ENCODE peak calls at places on chromosomes 7 and 10, in ten cellular contexts. W is sigmoid colon, F is right lobe of liver, L is H1, I is K562, A is transverse colon, R is adrenal gland, X is IMR-90, C is HCT116, M is gastrocnemius medialis. E is an unnamed sample. For H3K4me1, the result is how much of the 10 kb centered on the place peaks cover.

GRCh38 chr7:50739744-50740455 is 42.8 kb downstream of the GRB10 start:
- DNase-seq in W (no peak), F (no peak), L (no peak), I (no peak), A (no peak), R (no peak), X (no peak), C (no peak), M (no peak), E (no peak)

GRCh38 chr7:94439893-94440381 is 45.2 kb downstream of the COL1A2 start:
- DNase-seq in W (no peak), F (no peak), L (no peak), I (no peak), A (no peak), R (no peak), X (peak), C (no peak), M (no peak), E (no peak)

GRCh38 chr7:139703468-139704307 is 74.1 kb downstream of the HIPK2 start:
- DNase-seq in W (no peak), F (no peak), L (no peak), I (no peak), A (peak), R (no peak), X (no peak), C (no peak), M (no peak), E (no peak)

GRCh38 chr10:85767936-85768335 is 598.7 kb downstream of the GRID1 start:
- DNase-seq in W (no peak), F (no peak), L (no peak), I (no peak), A (no peak), R (no peak), X (no peak), C (no peak), M (no peak), E (no peak)

GRCh38 chr10:71780161-71780560 is 6.8 kb upstream of the VSIR start:
- DNase-seq in W (no peak), F (no peak), L (no peak), I (no peak), A (no peak), R (no peak), X (no peak), C (no peak), M (no peak), E (no peak)

GRCh38 chr7:34756025-34756437 is 98.0 kb downstream of the NPSR1 start:
- DNase-seq in W (no peak), F (no peak), L (no peak), I (no peak), A (no peak), R (no peak), X (no peak), C (no peak), M (no peak), E (no peak)

GRCh38 chr7:7803597-7804229 is 85.3 kb upstream of the RPA3 start:
- DNase-seq in W (no peak), F (no peak), L (no peak), I (no peak), A (no peak), R (no peak), X (no peak), C (no peak), M (no peak), E (no peak)

GRCh38 chr7:23713285-23714235 is 3.5 kb downstream of the STK31 start:
- DNase-seq in W (no peak), F (no peak), L (no peak), I (no peak), A (no peak), R (no peak), X (peak), C (no peak), M (no peak), E (no peak)

GRCh38 chr7:16804674-16805439 is at the start of gene AGR2:
- DNase-seq in W (no peak), F (no peak), L (no peak), I (no peak), A (peak), R (no peak), X (peak), C (no peak), M (no peak), E (no peak)

GRCh38 chr10:129949411-129950335 is 14.4 kb downstream of the EBF3 start:
- DNase-seq in W (peak), F (no peak), L (no peak), I (no peak), A (no peak), R (peak), X (peak), C (no peak), M (peak), E (peak)

GRCh38 chr7:159030490-159031134 is 114.1 kb downstream of the VIPR2 start:
- DNase-seq in W (peak), F (peak), L (peak), I (peak), A (peak), R (peak), X (no peak), C (peak), M (peak), E (peak)

GRCh38 chr7:128728608-128729007 is 10.6 kb upstream of the CALU start:
- DNase-seq in W (no peak), F (no peak), L (no peak), I (no peak), A (no peak), R (no peak), X (peak), C (no peak), M (no peak), E (no peak)

GRCh38 chr7:96052860-96053452 is 268.9 kb downstream of the SLC25A13 start:
- DNase-seq in W (no peak), F (no peak), L (no peak), I (no peak), A (no peak), R (no peak), X (no peak), C (no peak), M (no peak), E (no peak)

GRCh38 chr10:8502611-8503010 is 448.1 kb downstream of the GATA3 start:
- DNase-seq in W (no peak), F (no peak), L (no peak), I (no peak), A (no peak), R (no peak), X (no peak), C (no peak), M (no peak), E (no peak)

GRCh38 chr10:22253578-22253882 is 35.7 kb upstream of the EBLN1 start:
- DNase-seq in W (no peak), F (no peak), L (no peak), I (no peak), A (peak), R (peak), X (no peak), C (no peak), M (peak), E (peak)

GRCh38 chr10:125005312-125006187 is 63.6 kb downstream of the ZRANB1 start:
- DNase-seq in W (peak), F (no peak), L (no peak), I (no peak), A (peak), R (peak), X (no peak), C (no peak), M (no peak), E (peak)

GRCh38 chr10:46016811-46017210 is 13.6 kb downstream of the NCOA4 start:
- DNase-seq in W (no peak), F (no peak), L (no peak), I (no peak), A (no peak), R (no peak), X (no peak), C (no peak), M (no peak), E (no peak)

GRCh38 chr7:86558680-86559079 is 85.0 kb upstream of the GRM3 start:
- DNase-seq in W (no peak), F (no peak), L (no peak), I (no peak), A (no peak), R (no peak), X (no peak), C (peak), M (no peak), E (no peak)

GRCh38 chr7:15326044-15326644 is 235.7 kb downstream of the AGMO start:
- DNase-seq in W (no peak), F (no peak), L (no peak), I (no peak), A (no peak), R (no peak), X (peak), C (peak), M (no peak), E (no peak)

GRCh38 chr10:131947631-131948347 is 33.9 kb downstream of the BNIP3 start:
- DNase-seq in W (no peak), F (no peak), L (no peak), I (no peak), A (no peak), R (peak), X (peak), C (no peak), M (no peak), E (no peak)

GRCh38 chr7:120819861-120820260 is 38.1 kb downstream of the TSPAN12 start:
- DNase-seq in W (no peak), F (no peak), L (no peak), I (no peak), A (no peak), R (no peak), X (no peak), C (no peak), M (no peak), E (no peak)

GRCh38 chr10:80167471-80167870 is 34.9 kb downstream of the PLAC9 start:
- DNase-seq in W (peak), F (no peak), L (no peak), I (no peak), A (no peak), R (no peak), X (no peak), C (no peak), M (no peak), E (no peak)

GRCh38 chr7:37234928-37235327 is 213.7 kb downstream of the ELMO1 start:
- DNase-seq in W (no peak), F (no peak), L (no peak), I (no peak), A (no peak), R (no peak), X (no peak), C (peak), M (no peak), E (no peak)

GRCh38 chr10:102230264-102230860 is 4.3 kb downstream of the ELOVL3 start:
- DNase-seq in W (no peak), F (peak), L (peak), I (peak), A (peak), R (peak), X (peak), C (peak), M (peak), E (peak)

GRCh38 chr7:116028808-116029207 is 1.8 kb downstream of the TFEC start:
- DNase-seq in W (no peak), F (no peak), L (no peak), I (no peak), A (no peak), R (no peak), X (no peak), C (no peak), M (no peak), E (no peak)

GRCh38 chr7:30771859-30772429 is 727 bp downstream of the MINDY4 start:
- DNase-seq in W (no peak), F (no peak), L (no peak), I (peak), A (no peak), R (no peak), X (no peak), C (no peak), M (no peak), E (no peak)

GRCh38 chr7:129769866-129770808 is 158.6 kb downstream of the NRF1 start:
- DNase-seq in W (no peak), F (no peak), L (no peak), I (no peak), A (no peak), R (no peak), X (no peak), C (no peak), M (no peak), E (no peak)

GRCh38 chr7:93015193-93016084 is 102.3 kb downstream of the SAMD9 start:
- DNase-seq in W (no peak), F (no peak), L (no peak), I (no peak), A (no peak), R (no peak), X (peak), C (no peak), M (no peak), E (no peak)

GRCh38 chr10:73948947-73949633 is 38.2 kb downstream of the PLAU start:
- DNase-seq in W (peak), F (no peak), L (no peak), I (no peak), A (no peak), R (no peak), X (no peak), C (no peak), M (no peak), E (no peak)

GRCh38 chr7:135970682-135971365 is 6.3 kb downstream of the MTPN start:
- DNase-seq in W (no peak), F (no peak), L (no peak), I (no peak), A (no peak), R (no peak), X (no peak), C (no peak), M (no peak), E (no peak)

GRCh38 chr10:88841316-88842111 is 10.1 kb downstream of the ANKRD22 start:
- DNase-seq in W (no peak), F (peak), L (no peak), I (no peak), A (no peak), R (no peak), X (no peak), C (no peak), M (no peak), E (no peak)

GRCh38 chr10:122113161-122113944 is 124.4 kb downstream of the TACC2 start:
- DNase-seq in W (peak), F (peak), L (peak), I (peak), A (peak), R (peak), X (peak), C (peak), M (peak), E (peak)

GRCh38 chr7:7181519-7182155 is 707 bp upstream of the C1GALT1 start:
- DNase-seq in W (peak), F (peak), L (peak), I (peak), A (peak), R (peak), X (peak), C (peak), M (peak), E (peak)

GRCh38 chr10:71816931-71817631 is 34.0 kb downstream of the PSAP start:
- DNase-seq in W (no peak), F (no peak), L (no peak), I (no peak), A (no peak), R (no peak), X (no peak), C (no peak), M (no peak), E (no peak)

GRCh38 chr7:98866341-98866740 is 3.5 kb downstream of the TMEM130 start:
- DNase-seq in W (no peak), F (no peak), L (no peak), I (no peak), A (no peak), R (no peak), X (no peak), C (no peak), M (no peak), E (no peak)

GRCh38 chr10:83625831-83626360 is 513.4 kb upstream of the GHITM start:
- DNase-seq in W (no peak), F (no peak), L (no peak), I (no peak), A (no peak), R (no peak), X (no peak), C (no peak), M (no peak), E (no peak)

GRCh38 chr7:143229054-143229790 is 7.4 kb downstream of the TAS2R40 start:
- DNase-seq in W (no peak), F (no peak), L (no peak), I (no peak), A (no peak), R (no peak), X (no peak), C (no peak), M (no peak), E (no peak)

GRCh38 chr10:16943301-16944080 is 126.3 kb upstream of the RSU1 start:
- DNase-seq in W (no peak), F (no peak), L (no peak), I (no peak), A (no peak), R (no peak), X (no peak), C (no peak), M (no peak), E (no peak)

GRCh38 chr7:114921636-114922150 is at the start of gene MDFIC:
- DNase-seq in W (no peak), F (peak), L (no peak), I (no peak), A (peak), R (peak), X (no peak), C (no peak), M (peak), E (no peak)

DNA sequence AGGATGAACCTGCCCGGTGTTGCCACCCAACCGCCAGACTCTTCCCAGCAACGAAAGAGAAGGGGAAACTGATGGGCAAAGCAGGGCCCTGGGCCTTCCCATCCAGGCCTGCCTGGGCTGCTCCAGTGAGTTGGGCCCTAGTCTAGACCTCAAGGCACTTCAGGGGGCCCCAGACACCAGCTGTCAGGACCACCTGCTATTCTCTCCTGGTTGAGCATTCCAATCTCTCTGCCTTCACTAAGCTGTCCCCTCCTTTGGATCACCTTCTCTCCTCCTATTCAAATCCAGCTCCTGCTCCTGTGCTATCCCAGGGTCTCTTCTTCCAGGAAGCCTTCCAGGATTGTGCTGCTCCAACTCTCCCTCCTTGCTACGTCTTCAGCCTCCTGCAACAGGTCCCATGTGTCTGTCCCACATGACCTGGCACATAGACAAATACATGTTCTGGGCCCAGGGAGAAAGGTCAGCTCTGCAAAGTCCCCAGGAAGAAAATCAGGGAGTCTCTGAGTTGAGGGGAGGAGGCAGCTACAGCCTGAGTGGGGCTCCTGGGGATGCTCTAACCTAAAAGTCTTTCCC is 3.1 kb downstream of the STX1A start:
- DNase-seq in W (no peak), F (no peak), L (no peak), I (no peak), A (no peak), R (no peak), X (no peak), C (no peak), M (no peak), E (no peak)
- H3K4me1 ChIP-seq in W (under half), F (under half), L (under half), I (half or more), A (under half), R (under half), X (under half), C (half or more), M (under half), E (under half)

GRCh38 chr7:76281006-76281705 is 21.3 kb upstream of the HSPB1 start:
- DNase-seq in W (no peak), F (no peak), L (no peak), I (peak), A (no peak), R (no peak), X (no peak), C (no peak), M (no peak), E (peak)

GRCh38 chr7:76282344-76283253 is 19.9 kb upstream of the HSPB1 start:
- DNase-seq in W (no peak), F (no peak), L (peak), I (peak), A (no peak), R (peak), X (no peak), C (no peak), M (no peak), E (peak)

GRCh38 chr7:76281706-76282343 is 20.6 kb upstream of the HSPB1 start:
- DNase-seq in W (no peak), F (no peak), L (no peak), I (no peak), A (no peak), R (no peak), X (no peak), C (no peak), M (no peak), E (no peak)

GRCh38 chr7:76278540-76278939 is 23.9 kb upstream of the HSPB1 start:
- DNase-seq in W (no peak), F (no peak), L (no peak), I (peak), A (no peak), R (no peak), X (no peak), C (no peak), M (no peak), E (no peak)

DNA sequence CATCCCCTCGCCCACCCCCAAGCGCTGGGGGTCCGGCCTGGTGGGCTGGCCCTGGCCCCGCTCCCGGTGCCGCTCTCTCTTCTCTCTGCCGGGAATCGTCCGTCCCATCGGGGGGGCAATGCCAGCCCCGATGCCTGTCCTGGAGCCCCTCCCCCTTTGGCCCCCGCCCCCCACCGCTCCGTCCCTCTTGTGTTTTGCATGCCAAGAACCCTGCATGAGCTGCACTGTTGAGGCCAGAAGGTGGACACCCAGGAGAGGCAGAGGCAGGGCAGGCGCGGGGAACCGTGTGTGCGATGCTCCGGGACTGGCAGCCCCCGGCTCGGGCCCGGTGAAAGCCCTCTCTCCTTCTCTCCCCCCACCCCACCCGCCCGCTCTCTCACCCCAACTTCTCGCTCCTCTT is 22.1 kb upstream of the HSPB1 start:
- DNase-seq in W (no peak), F (no peak), L (no peak), I (no peak), A (no peak), R (no peak), X (no peak), C (no peak), M (no peak), E (no peak)
- H3K4me3 ChIP-seq in W (no peak), F (no peak), L (peak), I (no peak), A (no peak), R (no peak), X (no peak), C (no peak), M (no peak), E (no peak)

GRCh38 chr7:21945374-21946227 is at the start of gene CDCA7L:
- DNase-seq in W (peak), F (peak), L (peak), I (peak), A (peak), R (peak), X (peak), C (peak), M (no peak), E (peak)
- TF ChIP-seq POLR2A in W (peak), F (peak), L (no peak), I (no peak), A (peak), R (no peak), X (peak), C (peak), M (no peak), E (peak)

DNA sequence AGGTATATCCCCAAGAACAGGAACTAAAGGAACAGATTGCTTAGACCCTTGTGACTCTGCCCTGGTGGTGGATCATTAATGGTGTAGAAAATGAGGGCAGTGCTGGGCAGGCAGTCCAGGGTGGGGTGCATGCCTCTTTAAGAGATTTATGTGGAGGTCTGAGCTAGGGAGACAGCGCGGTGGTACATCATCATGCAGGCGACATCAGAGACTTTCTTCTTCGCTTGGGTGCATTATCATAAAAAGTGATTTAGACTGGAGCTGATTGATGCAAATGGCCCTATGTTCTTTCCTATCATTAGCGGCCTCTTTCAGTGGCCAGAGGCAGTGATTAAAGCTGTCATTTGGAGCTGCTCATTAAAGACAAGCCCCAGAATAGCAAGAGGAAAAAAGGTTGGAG is 519.1 kb upstream of the GALNT17 start:
- DNase-seq in W (no peak), F (no peak), L (no peak), I (no peak), A (no peak), R (no peak), X (no peak), C (no peak), M (no peak), E (no peak)
- H3K4me1 ChIP-seq in W (under half), F (under half), L (under half), I (under half), A (under half), R (under half), X (under half), C (under half), M (under half), E (under half)